ENCODE peak calls at places on chromosomes 1 and 21, in five cellular contexts. Z is glomerular endothelial cell, V is AG09309, E is mesenchymal stem cell, X is ovary. Y is an unnamed sample.

GRCh38 chr21:36859744-36860501 is 106.5 kb downstream of the HLCS start:
- DNase-seq in Z (no peak), V (no peak), E (peak), X (peak), Y (no peak)

GRCh38 chr1:57450981-57451380 is 27.1 kb upstream of the DAB1 start:
- DNase-seq in Z (no peak), V (no peak), E (no peak), X (no peak), Y (no peak)

GRCh38 chr1:94014635-94015488 is 105.6 kb upstream of the GCLM start:
- DNase-seq in Z (no peak), V (peak), E (no peak), X (no peak), Y (no peak)

GRCh38 chr1:231707407-231707806 is 80.8 kb downstream of the DISC1 start:
- DNase-seq in Z (no peak), V (no peak), E (no peak), X (no peak), Y (no peak)

GRCh38 chr1:11862890-11863289 is 4.1 kb upstream of the NPPB start:
- DNase-seq in Z (no peak), V (no peak), E (no peak), X (no peak), Y (no peak)

GRCh38 chr1:116760487-116760886 is 6.3 kb downstream of the CD2 start:
- DNase-seq in Z (no peak), V (no peak), E (no peak), X (no peak), Y (no peak)

GRCh38 chr1:152029144-152029936 is 7.5 kb downstream of the S100A11 start:
- DNase-seq in Z (no peak), V (no peak), E (peak), X (no peak), Y (no peak)

GRCh38 chr1:9058465-9058864 is 11.0 kb downstream of the SLC2A5 start:
- DNase-seq in Z (no peak), V (no peak), E (peak), X (no peak), Y (no peak)

GRCh38 chr1:12728391-12728790 is 12.5 kb downstream of the AADACL3 start:
- DNase-seq in Z (no peak), V (no peak), E (no peak), X (no peak), Y (no peak)

GRCh38 chr1:39061951-39062350 is 35.8 kb downstream of the NDUFS5 start:
- DNase-seq in Z (no peak), V (no peak), E (no peak), X (no peak), Y (no peak)

GRCh38 chr1:67376381-67376780 is 53.8 kb downstream of the SERBP1 start:
- DNase-seq in Z (no peak), V (no peak), E (peak), X (no peak), Y (no peak)

GRCh38 chr1:177800386-177801058 is 169.3 kb downstream of the SEC16B start:
- DNase-seq in Z (no peak), V (no peak), E (no peak), X (no peak), Y (no peak)

GRCh38 chr1:237171564-237172485 is 129.8 kb downstream of the RYR2 start:
- DNase-seq in Z (no peak), V (no peak), E (no peak), X (no peak), Y (no peak)

GRCh38 chr1:99531578-99532570 is 114.0 kb upstream of the PALMD start:
- DNase-seq in Z (no peak), V (no peak), E (no peak), X (no peak), Y (no peak)

GRCh38 chr1:176384841-176385240 is 78.1 kb upstream of the PAPPA2 start:
- DNase-seq in Z (no peak), V (no peak), E (no peak), X (no peak), Y (no peak)

GRCh38 chr1:24108334-24109165 is 3.4 kb downstream of the MYOM3 start:
- DNase-seq in Z (no peak), V (peak), E (peak), X (no peak), Y (no peak)

GRCh38 chr1:161858271-161858670 is 92.2 kb downstream of the ATF6 start:
- DNase-seq in Z (no peak), V (no peak), E (no peak), X (no peak), Y (no peak)

GRCh38 chr1:153685578-153686340 is 7.3 kb downstream of the NPR1 start:
- DNase-seq in Z (no peak), V (no peak), E (no peak), X (no peak), Y (no peak)

GRCh38 chr1:17531682-17532487 is 7.6 kb upstream of the ARHGEF10L start:
- DNase-seq in Z (no peak), V (no peak), E (no peak), X (peak), Y (no peak)

GRCh38 chr1:229368347-229368746 is 25.5 kb upstream of the CCSAP start:
- DNase-seq in Z (no peak), V (no peak), E (no peak), X (no peak), Y (no peak)

GRCh38 chr1:182249201-182249676 is 142.4 kb downstream of the GLUL start:
- DNase-seq in Z (no peak), V (no peak), E (no peak), X (no peak), Y (no peak)

GRCh38 chr1:201224671-201225400 is 34.2 kb downstream of the IGFN1 start:
- DNase-seq in Z (no peak), V (no peak), E (no peak), X (no peak), Y (no peak)

GRCh38 chr1:162171078-162171477 is 101.6 kb downstream of the NOS1AP start:
- DNase-seq in Z (no peak), V (no peak), E (no peak), X (no peak), Y (no peak)

GRCh38 chr1:207049974-207050391 is 1.0 kb downstream of the YOD1 start:
- DNase-seq in Z (no peak), V (no peak), E (peak), X (peak), Y (no peak)

GRCh38 chr1:198258491-198258890 is 101.7 kb downstream of the NEK7 start:
- DNase-seq in Z (no peak), V (peak), E (peak), X (no peak), Y (no peak)

GRCh38 chr1:63498106-63498505 is 24.9 kb downstream of the ITGB3BP start:
- DNase-seq in Z (no peak), V (no peak), E (no peak), X (no peak), Y (no peak)

GRCh38 chr1:151635479-151636072 is 23.7 kb downstream of the SNX27 start:
- DNase-seq in Z (no peak), V (no peak), E (peak), X (no peak), Y (no peak)

GRCh38 chr1:40357625-40358024 is 15.9 kb upstream of the SMAP2 start:
- DNase-seq in Z (no peak), V (no peak), E (no peak), X (no peak), Y (no peak)

GRCh38 chr1:159088050-159088449 is 11.5 kb upstream of the AIM2 start:
- DNase-seq in Z (peak), V (peak), E (peak), X (no peak), Y (no peak)

GRCh38 chr1:3879787-3880428 is 20.2 kb downstream of the C1orf174 start:
- DNase-seq in Z (no peak), V (no peak), E (no peak), X (no peak), Y (no peak)

GRCh38 chr1:25169610-25170009 is 62.7 kb downstream of the SYF2 start:
- DNase-seq in Z (no peak), V (no peak), E (no peak), X (no peak), Y (no peak)